ENCODE peak calls at places on chromosomes 6 and 20, in seven cellular contexts. Q is cardiac fibroblast; K is HL-60; D is epithelial cell of esophagus; N is CD8-positive, alpha-beta T cell; Y is OCI-LY7; L is right atrium auricular region. S is an unnamed sample.

GRCh38 chr6:22353036-22353560 is 56.3 kb upstream of the PRL start:
- DNase-seq in Q (no peak), K (no peak), D (no peak), N (no peak), Y (no peak), L (no peak), S (no peak)

GRCh38 chr6:85113934-85114582 is 335.8 kb upstream of the NT5E start:
- DNase-seq in Q (peak), K (no peak), D (peak), N (no peak), Y (no peak), L (peak), S (peak)

GRCh38 chr6:167146977-167147376 is 10.8 kb downstream of the GPR31 start:
- DNase-seq in Q (no peak), K (no peak), D (no peak), N (no peak), Y (no peak), L (no peak), S (no peak)

GRCh38 chr6:107383705-107384104 is 75.7 kb downstream of the PDSS2 start:
- DNase-seq in Q (no peak), K (no peak), D (no peak), N (no peak), Y (no peak), L (no peak), S (no peak)

GRCh38 chr6:63805808-63806572 is 170.4 kb downstream of the PHF3 start:
- DNase-seq in Q (peak), K (peak), D (peak), N (no peak), Y (no peak), L (no peak), S (peak)

GRCh38 chr6:109927052-109927451 is 51.1 kb upstream of the GPR6 start:
- DNase-seq in Q (peak), K (no peak), D (peak), N (no peak), Y (no peak), L (no peak), S (peak)

GRCh38 chr6:1409774-1410465 is 20.5 kb downstream of the FOXF2 start:
- DNase-seq in Q (no peak), K (no peak), D (no peak), N (no peak), Y (no peak), L (no peak), S (no peak)

GRCh38 chr6:144265390-144265789 is 19.7 kb upstream of the UTRN start:
- DNase-seq in Q (peak), K (no peak), D (peak), N (no peak), Y (peak), L (no peak), S (peak)

GRCh38 chr6:89793586-89793985 is 26.0 kb downstream of the MDN1 start:
- DNase-seq in Q (no peak), K (no peak), D (no peak), N (no peak), Y (no peak), L (no peak), S (no peak)
- H3K4me3 ChIP-seq in Q (no peak), K (no peak), D (no peak), N (no peak), Y (no peak), L (no peak), S (no peak)

DNA sequence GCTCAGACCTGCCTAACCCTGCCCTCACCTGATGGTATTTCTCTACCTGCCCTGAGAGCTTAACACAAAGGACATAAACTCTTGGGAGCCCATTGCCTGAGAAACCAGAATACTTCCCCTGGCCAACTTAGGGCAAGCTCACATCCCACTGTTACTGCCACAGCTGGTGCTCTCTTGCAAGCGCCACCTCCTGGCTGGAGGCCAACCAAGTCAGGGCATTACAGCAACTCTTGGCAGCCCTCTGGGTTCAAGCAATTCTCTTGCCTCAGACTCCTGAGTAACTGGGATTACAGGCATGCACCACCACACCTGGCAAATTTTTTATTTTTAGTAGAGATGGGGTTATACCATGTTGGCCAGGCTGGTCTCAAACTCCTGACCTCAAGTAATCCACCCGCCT is 70.1 kb downstream of the HECA start:
- DNase-seq in Q (no peak), K (no peak), D (no peak), N (no peak), Y (no peak), L (no peak), S (no peak)
- TF ChIP-seq CTCF in Q (no peak), K (no peak), D (no peak), N (no peak), Y (peak), L (no peak), S (no peak)

DNA sequence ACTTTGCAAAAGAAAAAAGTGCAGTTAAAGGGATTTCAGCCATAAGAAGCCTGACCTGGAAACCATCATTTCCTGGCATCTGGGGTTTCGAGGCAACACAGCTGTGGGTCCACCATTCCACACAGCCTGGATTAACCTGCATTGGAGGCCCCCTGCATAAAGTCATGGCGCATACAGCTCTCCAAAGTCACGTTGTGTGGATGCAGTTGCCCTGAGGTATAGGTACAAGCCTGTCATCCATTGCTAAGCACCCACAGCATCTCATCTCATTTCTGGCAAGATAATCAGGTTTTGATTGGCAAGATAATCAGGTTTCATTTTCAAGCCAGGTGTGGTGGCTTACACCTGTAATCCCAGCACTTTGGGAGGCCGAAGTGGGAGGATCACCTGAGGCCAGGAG is 54.5 kb upstream of the TAGAP start:
- DNase-seq in Q (no peak), K (no peak), D (no peak), N (no peak), Y (no peak), L (peak), S (no peak)
- H3K4me3 ChIP-seq in Q (no peak), K (no peak), D (no peak), N (peak), Y (no peak), L (no peak), S (no peak)

GRCh38 chr20:46931699-46932098 is 37.1 kb downstream of the EYA2 start:
- DNase-seq in Q (peak), K (no peak), D (no peak), N (no peak), Y (no peak), L (no peak), S (no peak)
- TF ChIP-seq CTCF in Q (no peak), K (no peak), D (no peak), N (no peak), Y (no peak), L (no peak), S (no peak)

GRCh38 chr20:60102665-60103210 is 144.5 kb downstream of the CDH26 start:
- DNase-seq in Q (no peak), K (no peak), D (no peak), N (no peak), Y (no peak), L (no peak), S (no peak)

GRCh38 chr20:60108397-60108796 is 150.2 kb downstream of the CDH26 start:
- DNase-seq in Q (no peak), K (no peak), D (no peak), N (no peak), Y (no peak), L (no peak), S (no peak)

GRCh38 chr20:60107621-60108020 is 149.4 kb downstream of the CDH26 start:
- DNase-seq in Q (no peak), K (no peak), D (no peak), N (no peak), Y (no peak), L (no peak), S (no peak)

GRCh38 chr20:60104980-60105379 is 146.8 kb downstream of the CDH26 start:
- DNase-seq in Q (no peak), K (no peak), D (no peak), N (no peak), Y (no peak), L (no peak), S (no peak)

DNA sequence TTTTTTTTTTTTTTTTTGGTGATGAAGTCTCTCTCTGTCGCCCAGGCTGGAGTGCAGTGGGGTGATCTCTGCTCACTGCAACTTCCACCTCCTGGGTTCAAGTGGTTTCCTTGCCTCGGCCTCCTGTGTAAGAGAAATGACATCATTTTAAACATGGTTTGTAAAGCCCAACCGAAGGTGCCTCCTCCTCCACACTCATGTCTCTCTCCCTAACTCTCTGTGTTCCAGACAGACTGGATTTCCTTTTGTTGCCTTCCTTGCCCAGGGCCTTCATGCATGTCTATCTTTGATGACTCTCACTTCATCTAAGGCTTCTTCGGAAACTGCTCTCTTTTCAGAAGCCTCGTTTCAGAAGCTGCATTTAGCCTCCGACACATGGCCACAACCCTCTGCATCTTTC is 147.2 kb downstream of the CDH26 start:
- DNase-seq in Q (no peak), K (no peak), D (no peak), N (no peak), Y (no peak), L (no peak), S (no peak)
- H3K4me3 ChIP-seq in Q (no peak), K (no peak), D (no peak), N (no peak), Y (no peak), L (no peak), S (no peak)